ENCODE peak calls at places on chromosome 14, in six cellular contexts. A is RWPE1, W is AG08396, L is H4, B is fibroblast of the conjunctiva, F is tibial artery. X is an unnamed sample.

GRCh38 chr14:36656769-36657408 is 4.8 kb upstream of the PAX9 start:
- DNase-seq in A (no peak), W (no peak), L (no peak), B (no peak), F (no peak), X (no peak)

GRCh38 chr14:93035917-93036651 is 79.6 kb downstream of the ITPK1 start:
- DNase-seq in A (peak; percentile 76), W (no peak), L (no peak), B (no peak), F (no peak), X (peak; percentile 77)

GRCh38 chr14:54226103-54226502 is 170.7 kb upstream of the CDKN3 start:
- DNase-seq in A (no peak), W (no peak), L (no peak), B (peak; percentile 63), F (no peak), X (no peak)

GRCh38 chr14:31270196-31270772 is 62.7 kb upstream of the HECTD1 start:
- DNase-seq in A (no peak), W (no peak), L (no peak), B (no peak), F (no peak), X (peak; percentile 51)

GRCh38 chr14:44777567-44777966 is 184.2 kb downstream of the KLHL28 start:
- DNase-seq in A (no peak), W (no peak), L (no peak), B (no peak), F (no peak), X (no peak)

GRCh38 chr14:104093366-104094055 is 8.0 kb downstream of the ASPG start:
- DNase-seq in A (no peak), W (no peak), L (no peak), B (no peak), F (no peak), X (no peak)

GRCh38 chr14:90674043-90674670 is 142.1 kb downstream of the TTC7B start:
- DNase-seq in A (no peak), W (no peak), L (no peak), B (no peak), F (no peak), X (no peak)

GRCh38 chr14:91311284-91311662 is 66.8 kb upstream of the GPR68 start:
- DNase-seq in A (no peak), W (no peak), L (no peak), B (no peak), F (no peak), X (peak; percentile 30)

GRCh38 chr14:101789222-101789621 is 27.7 kb downstream of the PPP2R5C start:
- DNase-seq in A (no peak), W (no peak), L (no peak), B (no peak), F (no peak), X (no peak)

GRCh38 chr14:85634205-85634604 is 104.3 kb downstream of the FLRT2 start:
- DNase-seq in A (no peak), W (no peak), L (peak; percentile 8), B (no peak), F (no peak), X (peak; percentile 14)

GRCh38 chr14:95217391-95217900 is 60.1 kb upstream of the DICER1 start:
- DNase-seq in A (no peak), W (no peak), L (no peak), B (no peak), F (no peak), X (no peak)

X was measured in HT1080.